ENCODE peak calls at places on chromosomes 7 and 10, in five cellular contexts. O is IMR-90, T is A549, X is substantia nigra, I is lower lobe of right lung. G is an unnamed sample.

GRCh38 chr7:129401228-129401967 is 32.8 kb upstream of the STRIP2 start:
- DNase-seq in I (no peak), T (no peak), O (no peak), X (no peak), G (no peak)

GRCh38 chr10:100006241-100006886 is 3.4 kb downstream of the DNMBP start:
- DNase-seq in I (no peak), O (peak), X (no peak), T (peak), G (no peak)

GRCh38 chr7:137146552-137146961 is 197.0 kb downstream of the PTN start:
- DNase-seq in O (peak), T (no peak), I (no peak), X (no peak), G (no peak)

GRCh38 chr7:21448974-21449373 is 21.1 kb downstream of the SP4 start:
- DNase-seq in T (no peak), O (no peak), X (no peak), I (no peak), G (no peak)

GRCh38 chr7:90952649-90952991 is 311.6 kb upstream of the FZD1 start:
- DNase-seq in O (no peak), X (no peak), I (no peak), T (no peak), G (no peak)

GRCh38 chr10:33376976-33377657 is 42.6 kb upstream of the NRP1 start:
- DNase-seq in T (no peak), O (peak), X (no peak), I (no peak), G (no peak)

GRCh38 chr10:119521443-119522204 is 20.9 kb downstream of the RGS10 start:
- DNase-seq in X (no peak), T (peak), O (peak), I (no peak), G (no peak)

GRCh38 chr10:14389981-14390590 is 59.4 kb upstream of the FRMD4A start:
- DNase-seq in O (no peak), X (no peak), I (no peak), T (no peak), G (no peak)

GRCh38 chr7:98211676-98212531 is 665 bp downstream of the BHLHA15 start:
- DNase-seq in T (no peak), O (no peak), X (no peak), I (peak), G (no peak)

GRCh38 chr10:90484518-90484917 is 373.3 kb downstream of the HTR7 start:
- DNase-seq in O (no peak), X (no peak), T (no peak), I (no peak), G (no peak)

GRCh38 chr10:119371704-119372663 is 164.6 kb downstream of the GRK5 start:
- DNase-seq in O (no peak), X (no peak), I (no peak), T (no peak), G (no peak)

GRCh38 chr10:13515467-13515866 is 13.3 kb downstream of the BEND7 start:
- DNase-seq in X (no peak), O (no peak), I (no peak), T (no peak), G (no peak)

GRCh38 chr7:116674508-116675173 is 2.6 kb downstream of the MET start:
- DNase-seq in T (peak), O (peak), X (no peak), I (no peak), G (no peak)

GRCh38 chr10:91163709-91164474 is 56.6 kb upstream of the PCGF5 start:
- DNase-seq in I (peak), X (peak), T (peak), O (peak), G (peak)

GRCh38 chr10:4242561-4243035 is 457.6 kb upstream of the KLF6 start:
- DNase-seq in X (no peak), T (no peak), O (peak), I (no peak), G (no peak)

GRCh38 chr7:28296571-28297483 is 115.5 kb upstream of the CREB5 start:
- DNase-seq in I (no peak), O (peak), T (peak), X (no peak), G (no peak)

GRCh38 chr7:124898523-124898922 is 31.1 kb downstream of the POT1 start:
- DNase-seq in T (no peak), I (no peak), O (peak), X (no peak), G (no peak)

GRCh38 chr7:3201306-3201705 is 99.7 kb upstream of the SDK1 start:
- DNase-seq in T (no peak), X (no peak), I (no peak), O (no peak), G (no peak)

GRCh38 chr10:118698421-118698820 is 56.3 kb downstream of the CACUL1 start:
- DNase-seq in I (no peak), X (no peak), T (peak), O (peak), G (no peak)

GRCh38 chr7:114789942-114790341 is 132.0 kb upstream of the MDFIC start:
- DNase-seq in O (peak), I (no peak), X (no peak), T (no peak), G (no peak)

GRCh38 chr7:27976531-27976930 is 204.1 kb downstream of the JAZF1 start:
- DNase-seq in O (no peak), X (no peak), I (no peak), T (no peak), G (no peak)

GRCh38 chr7:72336382-72336886 is 75.7 kb downstream of the CALN1 start:
- DNase-seq in X (no peak), I (no peak), O (no peak), T (no peak), G (no peak)

DNA sequence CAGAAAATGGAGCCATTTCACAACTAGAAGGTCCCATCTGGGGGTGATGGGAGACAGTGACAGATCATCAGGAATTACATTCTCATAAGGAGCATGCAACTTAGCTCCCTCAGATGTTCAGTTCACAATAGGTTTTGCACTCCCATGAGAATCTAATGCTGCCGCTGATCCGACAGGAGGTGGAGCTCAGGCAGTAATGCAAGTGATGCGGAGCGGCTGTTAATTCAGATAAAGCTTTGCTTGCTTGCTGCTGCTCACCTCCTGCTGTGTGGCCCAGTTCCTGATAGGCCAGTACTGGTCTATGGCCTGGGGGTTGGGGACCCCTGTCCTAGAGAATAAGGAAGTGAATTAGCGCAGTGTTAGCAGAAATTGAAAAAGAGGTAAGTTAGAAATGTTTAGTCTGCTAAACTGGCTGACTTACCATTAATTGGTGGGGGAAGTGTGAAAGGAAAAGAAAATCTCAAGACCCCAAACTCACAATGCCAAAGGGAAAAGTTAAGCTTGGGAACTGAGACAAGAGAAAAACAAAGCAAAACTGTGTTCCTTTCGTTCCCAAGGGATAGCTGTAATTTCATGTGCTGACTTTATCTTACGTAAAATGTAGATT is 76.4 kb downstream of the LYZL2 start:
- DNase-seq in I (no peak), T (no peak), X (no peak), O (no peak), G (no peak)
- H3K27ac ChIP-seq in I (peak), T (peak), X (no peak), O (no peak), G (peak)

DNA sequence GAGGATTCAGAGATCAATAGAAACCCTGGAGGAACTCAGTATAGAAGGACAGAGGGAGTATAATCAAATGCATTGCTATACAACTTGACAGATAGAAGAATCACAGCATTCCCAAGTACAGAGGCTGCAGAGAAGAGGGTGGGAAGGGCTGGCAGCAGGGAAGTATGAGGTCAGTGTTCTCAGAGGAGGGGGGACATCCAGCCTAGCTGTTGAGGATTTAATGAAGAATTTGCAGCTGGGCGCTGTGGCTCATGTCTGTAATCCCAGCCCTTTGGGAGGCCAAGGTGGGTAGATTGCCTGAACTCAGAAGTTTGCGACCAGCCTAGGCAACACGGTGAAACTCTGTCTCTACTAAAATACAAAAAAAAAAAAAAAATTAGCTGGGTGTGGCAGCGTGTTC is 76.0 kb downstream of the CCNY start:
- DNase-seq in X (no peak), I (no peak), O (peak), T (no peak), G (no peak)
- H3K27ac ChIP-seq in X (no peak), I (no peak), O (no peak), T (peak), G (no peak)

GRCh38 chr10:101011517-101012423 is 12.2 kb downstream of the LZTS2 start:
- DNase-seq in I (no peak), T (peak), X (no peak), O (peak), G (no peak)
- H3K27ac ChIP-seq in I (peak), T (peak), X (peak), O (no peak), G (peak)

GRCh38 chr10:78931333-78932083 is 137.3 kb upstream of the ZMIZ1 start:
- DNase-seq in O (peak), T (no peak), I (no peak), X (no peak), G (peak)
- H3K27ac ChIP-seq in O (peak), T (peak), I (peak), X (no peak), G (no peak)

GRCh38 chr7:134827889-134828288 is 48.5 kb downstream of the CALD1 start:
- DNase-seq in I (no peak), O (peak), T (no peak), X (no peak), G (no peak)

GRCh38 chr7:134826105-134826504 is 46.7 kb downstream of the CALD1 start:
- DNase-seq in T (no peak), X (no peak), I (no peak), O (peak), G (no peak)

GRCh38 chr7:134828361-134828760 is 48.9 kb downstream of the CALD1 start:
- DNase-seq in T (no peak), X (no peak), O (peak), I (no peak), G (no peak)

GRCh38 chr7:134829381-134829986 is 50.0 kb downstream of the CALD1 start:
- DNase-seq in O (no peak), T (no peak), I (no peak), X (no peak), G (no peak)

DNA sequence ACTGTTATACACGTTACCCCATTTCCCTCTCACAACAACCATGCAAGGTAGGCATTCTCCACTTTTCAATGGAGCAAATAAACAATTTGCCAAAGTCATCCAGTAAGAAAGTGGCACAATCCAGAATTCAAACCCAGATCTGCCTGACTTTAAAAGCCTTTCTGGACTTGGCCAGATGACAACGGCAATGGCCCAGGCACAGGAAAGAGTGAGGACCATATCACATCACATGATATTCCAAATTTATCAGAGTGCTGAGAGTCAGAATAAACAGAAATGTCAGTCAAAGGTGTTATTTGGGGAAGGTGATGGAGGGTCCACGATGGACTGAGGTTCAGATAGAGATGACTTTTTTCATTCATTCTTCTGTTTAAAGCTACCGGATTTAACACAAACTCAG is 48.0 kb downstream of the CALD1 start:
- DNase-seq in O (no peak), T (no peak), X (no peak), I (no peak), G (no peak)
- H3K27ac ChIP-seq in O (no peak), T (no peak), X (no peak), I (no peak), G (peak)

DNA sequence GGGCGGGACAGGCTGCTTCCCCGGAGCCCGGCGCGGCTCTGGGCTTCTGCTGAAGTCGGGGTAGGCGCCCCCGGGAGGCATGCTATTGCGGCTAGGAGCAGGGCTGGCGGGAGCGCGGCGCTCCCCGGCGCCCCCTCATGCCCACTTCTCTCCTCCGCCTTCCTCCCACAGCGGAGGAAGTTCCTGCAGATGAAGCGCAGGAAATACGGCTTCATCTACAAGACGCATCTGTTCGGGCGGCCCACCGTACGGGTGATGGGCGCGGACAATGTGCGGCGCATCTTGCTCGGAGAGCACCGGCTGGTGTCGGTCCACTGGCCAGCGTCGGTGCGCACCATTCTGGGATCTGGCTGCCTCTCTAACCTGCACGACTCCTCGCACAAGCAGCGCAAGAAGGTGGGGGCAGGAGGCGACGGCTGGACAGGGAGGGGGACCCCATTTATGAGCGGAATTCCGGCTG is 474 bp downstream of the CYP26A1 start:
- DNase-seq in X (no peak), O (no peak), I (no peak), T (peak), G (no peak)
- H3K27ac ChIP-seq in X (no peak), O (no peak), I (no peak), T (peak), G (no peak)

DNA sequence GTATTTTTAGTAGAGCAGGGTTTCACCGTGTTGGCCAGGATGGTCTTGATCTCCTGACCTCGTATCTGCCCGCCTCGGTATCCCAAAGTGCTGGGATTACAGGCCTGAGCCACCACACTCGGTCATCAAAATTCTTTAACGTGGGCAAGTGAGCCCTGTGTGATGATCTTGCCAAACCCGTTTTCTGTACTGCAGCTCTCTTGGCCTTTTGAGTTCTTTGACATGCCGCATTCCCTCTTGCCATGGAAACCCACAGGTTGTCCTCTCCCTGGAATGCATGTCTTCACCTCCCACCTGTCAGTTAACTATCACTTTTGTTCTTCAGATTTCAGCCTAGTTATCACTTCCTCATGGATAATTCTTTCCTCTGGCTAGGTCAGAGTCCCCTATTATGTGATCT is 5.0 kb downstream of the NUP205 start:
- DNase-seq in I (no peak), X (no peak), T (no peak), O (no peak), G (no peak)
- H3K27ac ChIP-seq in I (no peak), X (no peak), T (no peak), O (no peak), G (no peak)

DNA sequence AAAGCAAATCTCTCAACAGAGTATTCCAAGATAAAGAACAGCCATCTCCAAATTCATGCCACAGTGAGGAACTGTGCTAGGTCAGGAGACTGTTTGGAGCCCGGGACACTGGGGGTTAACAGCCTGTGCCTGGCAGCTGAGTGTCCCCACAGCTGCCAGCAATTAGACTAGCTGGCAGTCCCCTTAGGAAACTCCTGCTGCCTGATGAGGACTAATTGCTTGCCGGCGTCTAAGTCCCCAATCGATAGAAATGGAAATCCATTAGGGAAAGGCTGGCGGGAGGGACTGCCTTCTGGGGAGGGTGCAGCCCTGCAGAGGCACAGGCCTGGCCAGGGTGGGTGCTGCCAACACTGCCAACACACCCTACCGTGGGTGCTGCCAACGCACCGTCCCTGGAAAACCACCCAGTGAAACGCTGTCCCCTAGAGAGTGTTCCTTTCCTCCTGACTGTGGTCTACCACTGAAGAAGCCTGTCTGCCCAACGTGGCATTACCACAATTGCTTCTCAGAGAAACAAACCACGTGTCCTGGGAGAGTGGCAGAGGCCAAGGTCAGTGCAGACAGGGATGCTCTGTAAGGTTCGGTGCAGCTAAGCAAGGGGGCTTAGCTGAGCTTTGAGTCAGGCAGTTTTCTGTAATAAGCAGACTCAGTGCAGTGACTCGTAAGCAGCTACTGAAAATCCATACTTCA is 60.7 kb downstream of the XRCC2 start:
- DNase-seq in T (no peak), I (no peak), X (peak), O (no peak), G (no peak)
- H3K27ac ChIP-seq in T (no peak), I (no peak), X (no peak), O (no peak), G (no peak)

DNA sequence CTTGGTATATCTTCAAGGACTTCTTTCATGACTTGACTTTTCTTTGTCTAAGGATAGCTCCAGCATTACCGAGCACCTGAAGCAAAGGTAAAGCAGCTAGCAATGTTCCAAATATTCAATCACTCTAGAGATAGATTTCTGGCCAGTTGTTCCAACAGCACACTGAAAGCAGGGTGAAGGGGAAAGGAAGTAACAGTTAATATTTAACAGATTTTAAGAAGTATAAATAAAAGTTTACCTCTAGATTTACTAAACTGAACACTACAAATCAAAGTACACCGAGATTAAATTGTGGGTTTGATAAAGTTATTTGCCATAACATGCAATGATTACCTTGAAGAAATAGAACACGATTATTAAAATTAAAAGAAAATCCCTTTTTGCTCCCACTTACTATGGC is 70.9 kb upstream of the GRID1 start:
- DNase-seq in O (no peak), T (no peak), X (no peak), I (no peak), G (no peak)
- H3K27ac ChIP-seq in O (no peak), T (peak), X (no peak), I (no peak), G (no peak)

GRCh38 chr7:77455334-77455733 is 39.2 kb upstream of the GSAP start:
- DNase-seq in O (peak), T (peak), X (peak), I (no peak), G (peak)

GRCh38 chr7:77457779-77458178 is 41.6 kb upstream of the GSAP start:
- DNase-seq in T (no peak), I (no peak), X (no peak), O (no peak), G (no peak)

GRCh38 chr7:77453531-77453930 is 37.4 kb upstream of the GSAP start:
- DNase-seq in X (no peak), T (no peak), I (no peak), O (peak), G (no peak)

GRCh38 chr7:77456711-77457110 is 40.6 kb upstream of the GSAP start:
- DNase-seq in T (no peak), I (no peak), O (peak), X (no peak), G (no peak)

DNA sequence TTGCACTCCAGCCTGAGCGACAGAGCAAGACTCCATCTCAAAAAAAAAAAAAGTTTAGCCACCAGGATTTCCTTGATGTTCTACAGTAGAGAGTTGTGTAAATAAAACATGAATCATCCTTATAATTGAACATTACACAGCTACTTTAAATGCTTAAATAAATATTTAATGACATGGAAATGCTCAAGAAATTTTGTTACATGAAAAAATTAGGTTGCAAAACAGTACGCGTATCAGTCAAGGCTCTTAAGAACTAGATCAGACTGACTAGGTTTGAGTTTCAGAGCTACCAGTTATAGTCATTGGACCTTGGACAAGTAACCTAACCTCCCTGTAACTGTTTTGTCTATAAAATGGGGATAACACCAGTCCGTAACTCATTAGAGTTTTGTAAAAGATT is 38.7 kb upstream of the GSAP start:
- DNase-seq in X (no peak), I (no peak), O (no peak), T (no peak), G (no peak)
- H3K27ac ChIP-seq in X (no peak), I (no peak), O (no peak), T (peak), G (no peak)